ENCODE peak calls at places on chromosomes 13 and 19, in ten cellular contexts. I is aorta; P is NCI-H2107; X is cardiac fibroblast; G is NCI-H446 treated with DMSO at 0.1 percent for 48 hours; Y is RWPE1; Q is CD4-positive, alpha-beta T cell; F is colonic mucosa; O is foreskin keratinocyte; M is stimulated activated CD4-positive, alpha-beta T cell treated with anti-CD3 and anti-CD28 coated beads, Interleukin-2, amount 100 ng/mL, for 48 hours. E is an unnamed sample.

GRCh38 chr19:16032509-16033135 is 43.7 kb upstream of the TPM4 start:
- DNase-seq in I (peak), P (no peak), X (no peak), G (no peak), Y (no peak), Q (no peak), F (no peak), O (no peak), M (no peak), E (no peak)

GRCh38 chr13:44734204-44734707 is 158.1 kb upstream of the TSC22D1 start:
- DNase-seq in I (no peak), P (peak), X (peak), G (peak), Y (no peak), Q (no peak), F (no peak), O (peak), M (no peak), E (peak)

GRCh38 chr19:3479177-3479818 is 1.0 kb downstream of the SMIM24 start:
- DNase-seq in I (no peak), P (no peak), X (no peak), G (no peak), Y (peak), Q (peak), F (no peak), O (no peak), M (no peak), E (no peak)

GRCh38 chr19:2433854-2434253 is 6.5 kb upstream of the TIMM13 start:
- DNase-seq in I (no peak), P (no peak), X (no peak), G (no peak), Y (no peak), Q (no peak), F (no peak), O (no peak), M (no peak), E (no peak)

GRCh38 chr13:28329395-28330158 is 165.4 kb downstream of the FLT1 start:
- DNase-seq in I (no peak), P (no peak), X (peak), G (no peak), Y (no peak), Q (no peak), F (no peak), O (no peak), M (no peak), E (no peak)

GRCh38 chr13:65473199-65473598 is 1756.9 kb downstream of the PCDH9 start:
- DNase-seq in I (no peak), P (no peak), X (no peak), G (no peak), Y (no peak), Q (no peak), F (no peak), O (no peak), M (no peak), E (no peak)

GRCh38 chr13:30766957-30767603 is 31.7 kb downstream of the ALOX5AP start:
- DNase-seq in I (no peak), P (no peak), X (no peak), G (no peak), Y (no peak), Q (peak), F (no peak), O (no peak), M (no peak), E (no peak)

GRCh38 chr19:43662487-43662886 is 7.5 kb downstream of the PLAUR start:
- DNase-seq in I (no peak), P (no peak), X (peak), G (no peak), Y (no peak), Q (no peak), F (no peak), O (no peak), M (no peak), E (peak)

GRCh38 chr19:35868172-35868822 is at the start of gene APLP1:
- DNase-seq in I (peak), P (peak), X (peak), G (peak), Y (no peak), Q (peak), F (peak), O (no peak), M (peak), E (peak)

GRCh38 chr13:46213242-46213641 is 1.5 kb downstream of the LRRC63 start:
- DNase-seq in I (no peak), P (no peak), X (no peak), G (no peak), Y (no peak), Q (no peak), F (no peak), O (no peak), M (no peak), E (no peak)

GRCh38 chr13:31891472-31891871 is 140.1 kb upstream of the FRY start:
- DNase-seq in I (no peak), P (no peak), X (peak), G (no peak), Y (no peak), Q (no peak), F (no peak), O (peak), M (no peak), E (peak)

GRCh38 chr13:30819136-30819875 is 84.0 kb downstream of the ALOX5AP start:
- DNase-seq in I (no peak), P (no peak), X (no peak), G (no peak), Y (no peak), Q (no peak), F (no peak), O (no peak), M (no peak), E (peak)

GRCh38 chr13:99501952-99502310 is 659 bp downstream of the TM9SF2 start:
- DNase-seq in I (no peak), P (no peak), X (peak), G (no peak), Y (no peak), Q (peak), F (peak), O (no peak), M (no peak), E (peak)

GRCh38 chr13:66200555-66200954 is 1029.6 kb downstream of the PCDH9 start:
- DNase-seq in I (no peak), P (no peak), X (no peak), G (no peak), Y (no peak), Q (no peak), F (no peak), O (no peak), M (no peak), E (peak)

GRCh38 chr13:26475176-26476110 is 82.0 kb upstream of the WASF3 start:
- DNase-seq in I (no peak), P (no peak), X (no peak), G (no peak), Y (no peak), Q (no peak), F (peak), O (no peak), M (no peak), E (no peak)

GRCh38 chr19:46350758-46351159 is 3.9 kb downstream of the PPP5C start:
- DNase-seq in I (peak), P (no peak), X (no peak), G (no peak), Y (no peak), Q (no peak), F (no peak), O (no peak), M (no peak), E (no peak)

GRCh38 chr13:107860284-107860683 is 355.1 kb downstream of the LIG4 start:
- DNase-seq in I (no peak), P (no peak), X (no peak), G (no peak), Y (no peak), Q (no peak), F (no peak), O (no peak), M (no peak), E (no peak)

GRCh38 chr19:17513801-17514200 is 2.4 kb downstream of the PGLS start:
- DNase-seq in I (no peak), P (no peak), X (no peak), G (no peak), Y (peak), Q (no peak), F (no peak), O (peak), M (no peak), E (peak)

GRCh38 chr19:2969104-2969504 is 8.3 kb upstream of the TLE6 start:
- DNase-seq in I (no peak), P (peak), X (peak), G (peak), Y (no peak), Q (no peak), F (peak), O (no peak), M (no peak), E (no peak)

GRCh38 chr19:52028027-52028779 is at the start of gene ZNF614:
- DNase-seq in I (peak), P (peak), X (peak), G (peak), Y (peak), Q (peak), F (peak), O (peak), M (peak), E (peak)

GRCh38 chr13:24097667-24098066 is 62.9 kb upstream of the SPATA13 start:
- DNase-seq in I (no peak), P (no peak), X (no peak), G (no peak), Y (no peak), Q (no peak), F (no peak), O (no peak), M (peak), E (no peak)

GRCh38 chr13:51579676-51580075 is 4.6 kb upstream of the WDFY2 start:
- DNase-seq in I (no peak), P (no peak), X (no peak), G (no peak), Y (no peak), Q (no peak), F (no peak), O (no peak), M (no peak), E (no peak)

GRCh38 chr13:110361365-110361911 is 54.4 kb downstream of the COL4A2 start:
- DNase-seq in I (peak), P (no peak), X (peak), G (no peak), Y (no peak), Q (no peak), F (no peak), O (no peak), M (no peak), E (peak)

GRCh38 chr19:29596885-29597525 is 9.1 kb upstream of the POP4 start:
- DNase-seq in I (no peak), P (peak), X (peak), G (no peak), Y (no peak), Q (no peak), F (no peak), O (no peak), M (no peak), E (peak)

GRCh38 chr13:32887617-32888016 is 128.6 kb upstream of the KL start:
- DNase-seq in I (no peak), P (no peak), X (no peak), G (peak), Y (no peak), Q (no peak), F (no peak), O (no peak), M (no peak), E (no peak)

GRCh38 chr19:56091066-56091490 is 30.0 kb downstream of the ZNF787 start:
- DNase-seq in I (no peak), P (no peak), X (peak), G (no peak), Y (peak), Q (no peak), F (no peak), O (peak), M (no peak), E (no peak)

GRCh38 chr13:71758823-71759222 is 108.2 kb downstream of the DACH1 start:
- DNase-seq in I (no peak), P (no peak), X (no peak), G (no peak), Y (no peak), Q (no peak), F (no peak), O (no peak), M (no peak), E (no peak)

GRCh38 chr13:22915442-22916082 is 265.2 kb upstream of the SGCG start:
- DNase-seq in I (peak), P (no peak), X (peak), G (peak), Y (peak), Q (no peak), F (peak), O (peak), M (no peak), E (peak)